ENCODE peak calls at places on chromosomes 4 and X, in five cellular contexts. One of them, this sample, is unnamed.

GRCh38 chr4:168713193-168713592 is 216.3 kb downstream of the PALLD start:
- DNase-seq in naive thymus-derived CD4-positive, alpha-beta T cell: no peak
- DNase-seq in activated CD4-positive, alpha-beta T cell treated with anti-CD3 and anti-CD28 coated beads for 24 hours: no peak
- DNase-seq in GM04504: no peak
- DNase-seq in ACHN: no peak
- DNase-seq in this sample: no peak

GRCh38 chr4:139933541-139933940 is 220.4 kb downstream of the MAML3 start:
- DNase-seq in ACHN: no peak
- DNase-seq in GM04504: no peak
- DNase-seq in naive thymus-derived CD4-positive, alpha-beta T cell: no peak
- DNase-seq in activated CD4-positive, alpha-beta T cell treated with anti-CD3 and anti-CD28 coated beads for 24 hours: no peak
- DNase-seq in this sample: no peak

GRCh38 chr4:134243742-134244713 is 42.4 kb upstream of the PABPC4L start:
- DNase-seq in ACHN: no peak
- DNase-seq in GM04504: no peak
- DNase-seq in activated CD4-positive, alpha-beta T cell treated with anti-CD3 and anti-CD28 coated beads for 24 hours: no peak
- DNase-seq in naive thymus-derived CD4-positive, alpha-beta T cell: no peak
- DNase-seq in this sample: no peak

GRCh38 chr4:8938137-8938536 is 66.5 kb upstream of the HMX1 start:
- DNase-seq in naive thymus-derived CD4-positive, alpha-beta T cell: no peak
- DNase-seq in GM04504: no peak
- DNase-seq in activated CD4-positive, alpha-beta T cell treated with anti-CD3 and anti-CD28 coated beads for 24 hours: no peak
- DNase-seq in ACHN: no peak
- DNase-seq in this sample: no peak

GRCh38 chr4:38735870-38736269 is 46.9 kb downstream of the TLR10 start:
- DNase-seq in ACHN: no peak
- DNase-seq in naive thymus-derived CD4-positive, alpha-beta T cell: no peak
- DNase-seq in activated CD4-positive, alpha-beta T cell treated with anti-CD3 and anti-CD28 coated beads for 24 hours: no peak
- DNase-seq in GM04504: no peak
- DNase-seq in this sample: no peak

GRCh38 chrX:97057349-97057909 is 173.7 kb downstream of the RPA4 start:
- DNase-seq in naive thymus-derived CD4-positive, alpha-beta T cell: no peak
- DNase-seq in activated CD4-positive, alpha-beta T cell treated with anti-CD3 and anti-CD28 coated beads for 24 hours: no peak
- DNase-seq in ACHN: no peak
- DNase-seq in GM04504: no peak
- DNase-seq in this sample: no peak

GRCh38 chr4:153486281-153487151 is 20.4 kb downstream of the TMEM131L start:
- DNase-seq in ACHN: peak; percentile 76
- DNase-seq in activated CD4-positive, alpha-beta T cell treated with anti-CD3 and anti-CD28 coated beads for 24 hours: no peak
- DNase-seq in naive thymus-derived CD4-positive, alpha-beta T cell: peak; percentile 34
- DNase-seq in GM04504: peak; percentile 51
- DNase-seq in this sample: no peak

GRCh38 chr4:2948895-2949781 is 14.1 kb downstream of the NOP14 start:
- DNase-seq in ACHN: peak; percentile 27
- DNase-seq in GM04504: no peak
- DNase-seq in naive thymus-derived CD4-positive, alpha-beta T cell: no peak
- DNase-seq in activated CD4-positive, alpha-beta T cell treated with anti-CD3 and anti-CD28 coated beads for 24 hours: no peak
- DNase-seq in this sample: no peak

GRCh38 chrX:19382500-19383145 is 38.9 kb downstream of the PDHA1 start:
- DNase-seq in naive thymus-derived CD4-positive, alpha-beta T cell: peak; percentile 50
- DNase-seq in activated CD4-positive, alpha-beta T cell treated with anti-CD3 and anti-CD28 coated beads for 24 hours: peak; percentile 46
- DNase-seq in GM04504: no peak
- DNase-seq in ACHN: peak; percentile 23
- DNase-seq in this sample: no peak

GRCh38 chr4:1395941-1396805 is 10.1 kb downstream of the NKX1-1 start:
- DNase-seq in naive thymus-derived CD4-positive, alpha-beta T cell: no peak
- DNase-seq in ACHN: no peak
- DNase-seq in activated CD4-positive, alpha-beta T cell treated with anti-CD3 and anti-CD28 coated beads for 24 hours: no peak
- DNase-seq in GM04504: no peak
- DNase-seq in this sample: no peak

GRCh38 chrX:46649421-46650260 is 76.1 kb downstream of the CHST7 start:
- DNase-seq in GM04504: no peak
- DNase-seq in naive thymus-derived CD4-positive, alpha-beta T cell: no peak
- DNase-seq in activated CD4-positive, alpha-beta T cell treated with anti-CD3 and anti-CD28 coated beads for 24 hours: no peak
- DNase-seq in ACHN: no peak
- DNase-seq in this sample: no peak

GRCh38 chr4:115780835-115781234 is 667.4 kb upstream of the NDST4 start:
- DNase-seq in naive thymus-derived CD4-positive, alpha-beta T cell: no peak
- DNase-seq in ACHN: no peak
- DNase-seq in activated CD4-positive, alpha-beta T cell treated with anti-CD3 and anti-CD28 coated beads for 24 hours: no peak
- DNase-seq in GM04504: no peak
- DNase-seq in this sample: no peak

GRCh38 chr4:153349206-153349805 is 4.8 kb downstream of the MND1 start:
- DNase-seq in activated CD4-positive, alpha-beta T cell treated with anti-CD3 and anti-CD28 coated beads for 24 hours: no peak
- DNase-seq in naive thymus-derived CD4-positive, alpha-beta T cell: no peak
- DNase-seq in ACHN: no peak
- DNase-seq in GM04504: no peak
- DNase-seq in this sample: no peak

GRCh38 chr4:110641218-110641617 is 18.3 kb upstream of the PITX2 start:
- DNase-seq in ACHN: no peak
- DNase-seq in naive thymus-derived CD4-positive, alpha-beta T cell: no peak
- DNase-seq in GM04504: no peak
- DNase-seq in activated CD4-positive, alpha-beta T cell treated with anti-CD3 and anti-CD28 coated beads for 24 hours: no peak
- DNase-seq in this sample: no peak

GRCh38 chr4:10023806-10024205 is 2.5 kb upstream of the SLC2A9 start:
- DNase-seq in ACHN: no peak
- DNase-seq in activated CD4-positive, alpha-beta T cell treated with anti-CD3 and anti-CD28 coated beads for 24 hours: no peak
- DNase-seq in naive thymus-derived CD4-positive, alpha-beta T cell: no peak
- DNase-seq in GM04504: no peak
- DNase-seq in this sample: no peak

GRCh38 chrX:10156199-10157031 is at the start of gene CLCN4:
- DNase-seq in GM04504: no peak
- DNase-seq in ACHN: peak; percentile 42
- DNase-seq in naive thymus-derived CD4-positive, alpha-beta T cell: no peak
- DNase-seq in activated CD4-positive, alpha-beta T cell treated with anti-CD3 and anti-CD28 coated beads for 24 hours: no peak
- DNase-seq in this sample: no peak

GRCh38 chrX:48083212-48083611 is 11.8 kb upstream of the ZNF630 start:
- DNase-seq in GM04504: no peak
- DNase-seq in ACHN: peak; percentile 27
- DNase-seq in naive thymus-derived CD4-positive, alpha-beta T cell: peak; percentile 21
- DNase-seq in activated CD4-positive, alpha-beta T cell treated with anti-CD3 and anti-CD28 coated beads for 24 hours: peak; percentile 26
- DNase-seq in this sample: no peak